ENCODE peak calls at places on chromosome 17, in seven cellular contexts. U is uterus, L is SJSA1, Y is endothelial cell of umbilical vein, I is psoas muscle, R is AG04450, Z is dorsolateral prefrontal cortex. H is an unnamed sample.

GRCh38 chr17:33927732-33928133 is 327.4 kb upstream of the CCL2 start:
- DNase-seq in U (no peak), I (no peak), Y (no peak), Z (no peak), R (no peak), L (no peak), H (no peak)

GRCh38 chr17:73875346-73875745 is 231.1 kb upstream of the SDK2 start:
- DNase-seq in U (no peak), I (no peak), R (no peak), Y (no peak), L (no peak), Z (no peak), H (no peak)

GRCh38 chr17:20966869-20967268 is 75.9 kb downstream of the USP22 start:
- DNase-seq in Z (no peak), I (no peak), U (no peak), R (no peak), Y (no peak), L (no peak), H (no peak)

GRCh38 chr17:18980682-18981384 is 23.7 kb downstream of the FAM83G start:
- DNase-seq in L (no peak), R (no peak), Y (no peak), Z (no peak), I (no peak), U (no peak), H (no peak)

GRCh38 chr17:9444687-9445086 is 130.9 kb downstream of the STX8 start:
- DNase-seq in I (no peak), L (no peak), U (no peak), R (no peak), Y (peak), Z (no peak), H (no peak)

GRCh38 chr17:66397486-66397885 is 95.1 kb downstream of the PRKCA start:
- DNase-seq in Z (no peak), U (no peak), R (no peak), L (no peak), I (no peak), Y (no peak), H (no peak)

GRCh38 chr17:4247361-4247980 is 16.3 kb downstream of the ANKFY1 start:
- DNase-seq in I (no peak), L (no peak), Z (no peak), Y (no peak), R (no peak), U (no peak), H (no peak)

GRCh38 chr17:73288534-73289302 is 23.1 kb downstream of the CDC42EP4 start:
- DNase-seq in U (peak), I (no peak), Y (no peak), R (no peak), L (no peak), Z (no peak), H (no peak)

GRCh38 chr17:31479009-31479408 is 87.5 kb downstream of the RAB11FIP4 start:
- DNase-seq in Y (no peak), Z (no peak), R (no peak), I (no peak), L (no peak), U (no peak), H (no peak)

GRCh38 chr17:8408371-8408770 is 10.7 kb upstream of the RNF222 start:
- DNase-seq in I (no peak), Z (no peak), L (no peak), U (no peak), Y (no peak), R (no peak), H (no peak)

GRCh38 chr17:42618442-42619150 is 9.1 kb downstream of the TUBG1 start:
- DNase-seq in I (peak), L (no peak), Z (no peak), U (no peak), R (no peak), Y (no peak), H (no peak)

GRCh38 chr17:41061969-41062368 is 2.1 kb upstream of the KRTAP2-3 start:
- DNase-seq in R (peak), I (no peak), U (no peak), Y (no peak), L (peak), Z (no peak), H (no peak)

GRCh38 chr17:66240630-66241029 is 11.4 kb upstream of the APOH start:
- DNase-seq in Z (no peak), L (no peak), U (no peak), I (no peak), R (no peak), Y (peak), H (no peak)

GRCh38 chr17:50884354-50885311 is 18.5 kb upstream of the TOB1 start:
- DNase-seq in I (no peak), Y (no peak), Z (no peak), R (no peak), L (no peak), U (no peak), H (peak)

GRCh38 chr17:50879086-50879485 is 12.9 kb upstream of the TOB1 start:
- DNase-seq in U (no peak), R (no peak), Y (no peak), L (no peak), Z (no peak), I (no peak), H (no peak)

GRCh38 chr17:8872705-8873426 is 5.4 kb upstream of the PIK3R6 start:
- DNase-seq in Y (no peak), I (no peak), Z (no peak), R (no peak), L (no peak), U (no peak), H (no peak)

GRCh38 chr17:28385037-28385797 is 13.7 kb downstream of the SARM1 start:
- DNase-seq in R (no peak), U (no peak), I (no peak), Z (no peak), Y (no peak), L (no peak), H (no peak)

GRCh38 chr17:1999557-2000251 is 25.4 kb downstream of the RTN4RL1 start:
- DNase-seq in U (no peak), R (no peak), Z (no peak), L (no peak), I (peak), Y (peak), H (peak)
- H3K27ac ChIP-seq in U (peak), R (no peak), Z (peak), L (no peak), I (peak), Y (no peak), H (peak)

DNA sequence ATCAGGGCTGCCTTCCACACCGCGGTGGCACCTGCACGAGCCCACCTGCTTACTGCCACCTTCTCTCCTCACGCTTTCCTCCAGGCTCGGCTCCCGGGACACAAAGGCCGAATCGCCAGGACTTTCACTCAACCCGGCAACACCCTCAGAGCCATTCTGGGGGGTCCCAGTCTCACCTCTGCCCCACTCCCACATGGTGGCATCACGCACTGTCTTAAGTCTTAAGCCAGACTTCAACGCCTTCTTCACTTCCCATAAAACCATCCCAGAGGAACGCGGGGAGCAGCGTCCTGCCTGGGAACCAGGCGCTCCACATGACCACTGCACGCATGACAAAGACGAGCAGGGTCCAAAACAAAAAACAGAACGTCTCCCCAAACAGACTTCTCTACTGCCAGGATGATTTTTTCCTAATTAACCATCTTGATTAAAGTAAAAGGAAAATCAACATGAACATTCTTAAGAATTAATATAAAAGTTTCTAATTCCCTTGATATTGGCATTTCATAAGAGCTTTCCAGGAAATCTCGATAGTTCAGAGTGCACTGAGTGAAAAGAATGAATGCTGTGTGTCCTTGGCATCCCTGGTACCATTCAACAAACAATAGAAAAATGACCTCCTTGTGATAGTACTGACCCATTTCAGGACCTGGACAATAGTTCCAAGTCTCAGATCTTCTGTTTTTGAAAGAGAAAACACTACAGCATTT is 2.6 kb downstream of the CANT1 start:
- DNase-seq in I (no peak), U (peak), Y (no peak), L (no peak), Z (no peak), R (no peak), H (no peak)
- H3K27ac ChIP-seq in I (no peak), U (no peak), Y (no peak), L (no peak), Z (peak), R (no peak), H (no peak)

GRCh38 chr17:35725917-35726608 is 5.4 kb upstream of the RASL10B start:
- DNase-seq in L (no peak), U (no peak), I (no peak), Z (no peak), R (no peak), Y (no peak), H (no peak)
- H3K27ac ChIP-seq in L (no peak), U (no peak), I (no peak), Z (no peak), R (peak), Y (no peak), H (no peak)

GRCh38 chr17:78488156-78488555 is 89.0 kb downstream of the DNAH17 start:
- DNase-seq in L (no peak), I (no peak), R (no peak), Z (no peak), U (no peak), Y (no peak), H (no peak)
- H3K27ac ChIP-seq in L (no peak), I (no peak), R (no peak), Z (peak), U (no peak), Y (no peak), H (peak)

GRCh38 chr17:68036304-68037147 is 991 bp downstream of the KPNA2 start:
- DNase-seq in U (no peak), R (no peak), L (no peak), I (no peak), Z (no peak), Y (no peak), H (no peak)
- H3K27ac ChIP-seq in U (peak), R (no peak), L (peak), I (peak), Z (peak), Y (peak), H (no peak)

H was measured in caudate nucleus.